ENCODE peak calls at places on chromosomes 6 and 20, in five cellular contexts. T, N, F, Y and Z are unnamed samples.

GRCh38 chr6:34225551-34225950 is 11.1 kb upstream of the HMGA1 start:
- DNase-seq in Y (no peak), N (no peak), F (no peak), T (no peak), Z (no peak)

GRCh38 chr6:97669191-97669651 is 386.2 kb upstream of the MMS22L start:
- DNase-seq in Y (peak; percentile 42), T (no peak), N (no peak), F (no peak), Z (no peak)

GRCh38 chr6:155185544-155185943 is 78.3 kb upstream of the CLDN20 start:
- DNase-seq in N (peak; percentile 44), Y (no peak), F (peak; percentile 85), T (no peak), Z (peak; percentile 75)

GRCh38 chr20:22529150-22530019 is 55.0 kb downstream of the FOXA2 start:
- DNase-seq in N (no peak), Y (no peak), T (peak; percentile 61), F (no peak), Z (no peak)

GRCh38 chr6:161151660-161152526 is 122.0 kb downstream of the AGPAT4 start:
- DNase-seq in N (no peak), T (no peak), F (no peak), Y (no peak), Z (no peak)

GRCh38 chr6:17281100-17281496 is at the start of gene RBM24:
- DNase-seq in Y (peak; percentile 60), T (peak; percentile 69), F (peak; percentile 43), N (no peak), Z (peak; percentile 71)

GRCh38 chr6:140051521-140052455 is 677.3 kb upstream of the CITED2 start:
- DNase-seq in T (no peak), Y (no peak), F (no peak), N (no peak), Z (no peak)

GRCh38 chr20:19370076-19371075 is 157.9 kb downstream of the SLC24A3 start:
- DNase-seq in F (no peak), N (no peak), T (no peak), Y (no peak), Z (no peak)

GRCh38 chr20:49534314-49534713 is 33.6 kb downstream of the PTGIS start:
- DNase-seq in Y (no peak), N (peak; percentile 59), T (peak; percentile 46), F (peak; percentile 63), Z (peak; percentile 88)

GRCh38 chr6:126721581-126722145 is 381.7 kb downstream of the CENPW start:
- DNase-seq in N (no peak), T (no peak), Y (no peak), F (peak; percentile 23), Z (no peak)

GRCh38 chr6:106518748-106519147 is 110.5 kb downstream of the RTN4IP1 start:
- DNase-seq in Y (no peak), F (no peak), T (no peak), N (no peak), Z (no peak)

GRCh38 chr20:24437322-24438090 is 31.9 kb upstream of the SYNDIG1 start:
- DNase-seq in F (no peak), Y (no peak), N (no peak), T (no peak), Z (peak; percentile 15)

GRCh38 chr6:98054453-98054852 is 771.4 kb upstream of the MMS22L start:
- DNase-seq in T (no peak), N (no peak), Y (no peak), F (no peak), Z (no peak)

GRCh38 chr20:45450097-45450818 is 19.3 kb upstream of the WFDC2 start:
- DNase-seq in F (no peak), N (no peak), Y (no peak), T (no peak), Z (no peak)

GRCh38 chr6:170291271-170292110 is 613 bp upstream of the DLL1 start:
- DNase-seq in Y (peak; percentile 83), T (peak; percentile 52), N (peak; percentile 55), F (no peak), Z (peak; percentile 62)

GRCh38 chr6:48928937-48929336 is 534.1 kb downstream of the MMUT start:
- DNase-seq in Y (no peak), T (no peak), N (no peak), F (no peak), Z (no peak)

GRCh38 chr6:168709034-168709433 is 268.1 kb downstream of the SMOC2 start:
- DNase-seq in N (no peak), F (no peak), Y (no peak), T (no peak), Z (no peak)
- H3K9me3 ChIP-seq in N (peaks cover 23% of the 10 kb centered on the region), F (no peaks in the 10 kb centered on the region), Y (no peaks in the 10 kb centered on the region), T (no peaks in the 10 kb centered on the region), Z (no peaks in the 10 kb centered on the region)

GRCh38 chr6:13924146-13924948 is 405 bp upstream of the RNF182 start:
- DNase-seq in N (no peak), T (peak; percentile 19), F (no peak), Y (peak; percentile 34), Z (no peak)
- H3K4me3 ChIP-seq in N (peak overlapping the region; percentile 59), T (no peak overlapping the region), F (peak overlapping the region; percentile 33), Y (peak overlapping the region; percentile 48), Z (peak overlapping the region; percentile 37)

GRCh38 chr6:2948228-2949025 is 22.9 kb downstream of the SERPINB6 start:
- DNase-seq in F (no peak), N (no peak), T (no peak), Y (no peak), Z (no peak)
- H3K4me1 ChIP-seq in F (no peaks in the 10 kb centered on the region), N (no peaks in the 10 kb centered on the region), T (peaks cover 8% of the 10 kb centered on the region), Y (peaks cover 22% of the 10 kb centered on the region), Z (peaks cover 9% of the 10 kb centered on the region)

DNA sequence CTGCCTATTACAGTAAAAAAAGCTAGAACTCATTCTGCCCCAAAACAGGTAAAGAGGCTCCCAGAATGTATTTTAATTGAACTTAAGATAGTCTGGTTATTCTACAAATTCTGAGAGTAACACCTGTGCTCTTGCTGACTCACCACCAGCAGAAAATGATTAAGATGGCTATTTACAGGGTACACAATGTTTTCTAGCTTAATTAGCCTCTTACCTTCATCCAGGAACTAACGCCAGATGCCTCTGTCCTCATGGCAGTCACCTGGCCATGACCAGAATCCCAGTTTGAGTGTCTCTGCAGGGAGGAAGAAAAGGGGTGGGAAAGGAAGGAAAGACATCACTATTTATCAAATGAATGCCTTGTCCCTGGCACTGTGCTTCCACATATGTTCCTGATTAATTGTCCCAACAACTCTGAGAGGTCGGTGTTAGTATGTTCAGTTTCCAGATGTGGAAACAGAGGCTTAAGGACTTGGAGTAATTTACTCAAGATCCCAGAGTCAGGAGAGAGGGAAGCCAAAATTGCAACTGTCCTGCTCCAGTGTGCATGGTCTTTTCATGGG is 31.2 kb upstream of the PPP1R3G start:
- DNase-seq in T (no peak), F (no peak), N (no peak), Y (no peak), Z (no peak)
- H3K9me3 ChIP-seq in T (no peaks in the 10 kb centered on the region), F (no peaks in the 10 kb centered on the region), N (peaks cover 18% of the 10 kb centered on the region), Y (peaks cover 11% of the 10 kb centered on the region), Z (no peaks in the 10 kb centered on the region)

GRCh38 chr20:41365785-41366545 is 653 bp downstream of the EMILIN3 start:
- DNase-seq in T (no peak), F (no peak), Y (peak; percentile 26), N (no peak), Z (no peak)
- H3K4me3 ChIP-seq in T (no peak overlapping the region), F (no peak overlapping the region), Y (peak overlapping the region; percentile 58), N (peak overlapping the region; percentile 53), Z (peak overlapping the region; percentile 23)

DNA sequence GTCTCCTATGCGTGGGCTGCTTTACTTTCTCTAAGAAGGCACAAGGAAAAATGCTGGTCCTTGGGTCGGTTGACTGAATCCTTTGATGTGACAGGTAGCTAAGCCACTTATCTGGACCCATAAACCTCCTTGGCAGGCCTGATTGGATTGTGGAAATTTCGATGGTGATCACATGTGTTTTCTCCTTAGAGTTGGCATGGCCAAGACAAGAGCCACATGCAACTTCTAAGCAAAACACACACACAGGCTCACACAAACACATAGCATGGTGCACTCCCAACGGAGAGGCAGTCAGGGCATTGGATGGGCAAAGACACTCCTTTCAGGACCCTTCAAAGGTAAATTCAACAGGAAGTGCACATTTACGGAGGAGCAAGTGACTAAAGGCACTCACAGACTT is 95.2 kb downstream of the PSMG4 start:
- DNase-seq in N (no peak), T (no peak), Y (no peak), F (no peak), Z (no peak)
- H3K4me1 ChIP-seq in N (peaks cover 16% of the 10 kb centered on the region), T (peaks cover 79% of the 10 kb centered on the region), Y (peaks cover 17% of the 10 kb centered on the region), F (peaks cover 26% of the 10 kb centered on the region), Z (peaks cover 17% of the 10 kb centered on the region)

GRCh38 chr6:45138765-45139164 is 189.4 kb upstream of the RUNX2 start:
- DNase-seq in N (no peak), Y (no peak), T (no peak), F (no peak), Z (no peak)
- H3K9me3 ChIP-seq in N (no peaks in the 10 kb centered on the region), Y (peaks cover 11% of the 10 kb centered on the region), T (no peaks in the 10 kb centered on the region), F (peaks cover 16% of the 10 kb centered on the region), Z (no peaks in the 10 kb centered on the region)

GRCh38 chr20:437787-438486 is 24.4 kb downstream of the TBC1D20 start:
- DNase-seq in F (no peak), Y (no peak), T (no peak), N (no peak), Z (no peak)
- H3K4me3 ChIP-seq in F (no peak overlapping the region), Y (no peak overlapping the region), T (no peak overlapping the region), N (no peak overlapping the region), Z (no peak overlapping the region)